ENCODE peak calls at places on chromosome 16, in five cellular contexts. N, I, F, O and K are unnamed samples.

GRCh38 chr16:69089091-69089912 is 16.2 kb upstream of the HAS3 start:
- DNase-seq in N (peak), O (no peak), F (no peak), I (no peak), K (peak)

GRCh38 chr16:86444274-86445060 is 65.9 kb upstream of the FOXF1 start:
- DNase-seq in O (no peak), N (no peak), I (no peak), F (no peak), K (no peak)

GRCh38 chr16:50303041-50303604 is 36.8 kb downstream of the ADCY7 start:
- DNase-seq in O (no peak), I (no peak), F (peak), N (no peak), K (peak)

GRCh38 chr16:23519282-23519681 is 9.0 kb upstream of the GGA2 start:
- DNase-seq in F (no peak), N (no peak), I (no peak), O (no peak), K (no peak)

GRCh38 chr16:69741951-69742904 is 12.5 kb downstream of the NOB1 start:
- DNase-seq in I (peak), N (no peak), O (no peak), F (no peak), K (peak)

GRCh38 chr16:29156511-29156910 is 171.7 kb downstream of the LAT start:
- DNase-seq in I (no peak), O (no peak), N (peak), F (no peak), K (no peak)

GRCh38 chr16:23408242-23409201 is 44.5 kb downstream of the COG7 start:
- DNase-seq in N (peak), O (peak), F (no peak), I (peak), K (peak)

GRCh38 chr16:78281115-78281514 is 181.7 kb downstream of the WWOX start:
- DNase-seq in I (no peak), O (no peak), F (no peak), N (no peak), K (no peak)

GRCh38 chr16:68399456-68399855 is 48.9 kb downstream of the SMPD3 start:
- DNase-seq in O (no peak), N (peak), F (no peak), I (no peak), K (peak)

GRCh38 chr16:85653226-85653917 is 35.4 kb downstream of the GINS2 start:
- DNase-seq in I (no peak), O (no peak), F (no peak), N (no peak), K (no peak)

GRCh38 chr16:81405702-81406113 is 38.9 kb upstream of the CMIP start:
- DNase-seq in N (peak), F (no peak), I (peak), O (no peak), K (peak)

GRCh38 chr16:15572329-15573001 is 70.5 kb downstream of the MARF1 start:
- DNase-seq in F (no peak), I (peak), N (no peak), O (no peak), K (peak)

GRCh38 chr16:56866955-56867830 is 2.2 kb downstream of the SLC12A3 start:
- DNase-seq in O (peak), F (peak), N (peak), I (peak), K (peak)

GRCh38 chr16:16861546-16861945 is 482.6 kb downstream of the NPIPA7 start:
- DNase-seq in F (peak), N (peak), I (peak), O (peak), K (peak)

GRCh38 chr16:56191807-56192643 is 736 bp downstream of the GNAO1 start:
- DNase-seq in I (no peak), O (no peak), N (peak), F (peak), K (no peak)

GRCh38 chr16:58418601-58419000 is 26.3 kb downstream of the GINS3 start:
- DNase-seq in I (no peak), O (no peak), N (no peak), F (no peak), K (peak)

GRCh38 chr16:23835390-23836077 is at the start of gene PRKCB:
- DNase-seq in N (peak), F (peak), O (peak), I (peak), K (peak)

GRCh38 chr16:56793504-56793903 is 63.6 kb downstream of the NUP93 start:
- DNase-seq in I (peak), N (peak), F (no peak), O (no peak), K (peak)

GRCh38 chr16:28491080-28491969 is 549 bp downstream of the CLN3 start:
- DNase-seq in I (peak), F (peak), N (peak), O (peak), K (no peak)

GRCh38 chr16:15829460-15829859 is 27.4 kb downstream of the MYH11 start:
- DNase-seq in I (no peak), F (no peak), N (peak), O (no peak), K (peak)

GRCh38 chr16:22123759-22124490 is 31.6 kb downstream of the VWA3A start:
- DNase-seq in I (no peak), N (peak), F (no peak), O (no peak), K (no peak)

GRCh38 chr16:89317101-89317671 is 99.7 kb downstream of the ZNF778 start:
- DNase-seq in I (no peak), O (no peak), N (no peak), F (no peak), K (no peak)
- H3K4ac ChIP-seq in I (peak), O (no peak), N (no peak), F (no peak), K (peak)

GRCh38 chr16:53346-54236 is at the start of the genes POLR3K and SNRNP25:
- DNase-seq in O (peak), I (peak), F (peak), N (peak), K (peak)
- H3K4ac ChIP-seq in O (no peak), I (peak), F (peak), N (peak), K (peak)

GRCh38 chr16:51449441-51449840 is 298.4 kb upstream of the SALL1 start:
- DNase-seq in F (no peak), N (peak), O (peak), I (no peak), K (no peak)

GRCh38 chr16:51453296-51453695 is 302.2 kb upstream of the SALL1 start:
- DNase-seq in N (no peak), I (no peak), F (no peak), O (no peak), K (no peak)

GRCh38 chr16:51445250-51445649 is 294.2 kb upstream of the SALL1 start:
- DNase-seq in I (no peak), F (no peak), N (no peak), O (no peak), K (peak)

DNA sequence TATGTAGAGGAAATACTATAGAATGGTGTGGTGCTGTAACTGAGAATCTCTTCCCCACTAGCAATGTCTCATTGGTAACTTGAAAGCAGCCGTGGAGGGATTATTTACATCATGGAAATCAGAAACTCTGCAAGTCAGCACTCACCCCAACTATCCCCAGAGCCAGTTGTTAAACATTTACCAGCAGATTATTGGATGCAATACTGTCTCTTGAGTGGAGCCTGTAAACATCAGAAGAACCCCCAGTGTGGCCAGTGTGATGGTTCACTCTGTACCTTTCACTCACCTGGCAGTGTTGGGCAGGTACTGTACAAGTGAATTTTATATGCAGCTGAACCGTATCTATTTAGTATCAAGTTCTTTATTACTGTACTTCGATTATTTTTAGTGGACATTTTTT is 299.8 kb upstream of the SALL1 start:
- DNase-seq in I (no peak), O (no peak), N (no peak), F (no peak), K (no peak)
- H3K4ac ChIP-seq in I (no peak), O (no peak), N (peak), F (no peak), K (no peak)

GRCh38 chr16:3113765-3114479 is 1.5 kb downstream of the ZNF205 start:
- DNase-seq in F (no peak), I (peak), N (no peak), O (no peak), K (peak)
- H3K4ac ChIP-seq in F (no peak), I (no peak), N (no peak), O (no peak), K (no peak)

DNA sequence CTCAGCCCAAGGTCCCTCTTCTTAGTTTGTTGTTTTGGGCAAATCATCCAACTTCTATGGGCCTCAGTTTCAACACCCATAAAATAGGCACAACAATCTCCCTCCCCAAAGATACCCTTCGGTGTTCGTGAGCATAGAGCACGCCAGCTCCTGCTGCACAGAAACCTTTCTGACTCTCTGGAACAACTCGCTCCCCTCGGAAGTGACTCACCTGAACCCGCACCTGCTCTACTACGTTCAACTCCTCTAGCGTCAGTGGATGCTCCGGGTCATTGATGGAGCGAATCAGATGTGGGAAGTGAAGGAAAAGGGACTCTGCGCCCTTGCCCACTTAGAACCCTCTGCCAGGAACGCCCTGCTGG is 445 bp downstream of the CIAO2B start:
- DNase-seq in N (no peak), I (no peak), F (no peak), O (no peak), K (peak)
- H3K4ac ChIP-seq in N (no peak), I (peak), F (no peak), O (no peak), K (peak)

GRCh38 chr16:74586948-74587347 is 20.0 kb downstream of the GLG1 start:
- DNase-seq in O (no peak), N (no peak), F (no peak), I (no peak), K (no peak)

GRCh38 chr16:74592847-74593246 is 14.1 kb downstream of the GLG1 start:
- DNase-seq in N (peak), F (no peak), O (no peak), I (no peak), K (no peak)

GRCh38 chr16:74596586-74596985 is 10.3 kb downstream of the GLG1 start:
- DNase-seq in N (no peak), I (no peak), O (no peak), F (no peak), K (no peak)

DNA sequence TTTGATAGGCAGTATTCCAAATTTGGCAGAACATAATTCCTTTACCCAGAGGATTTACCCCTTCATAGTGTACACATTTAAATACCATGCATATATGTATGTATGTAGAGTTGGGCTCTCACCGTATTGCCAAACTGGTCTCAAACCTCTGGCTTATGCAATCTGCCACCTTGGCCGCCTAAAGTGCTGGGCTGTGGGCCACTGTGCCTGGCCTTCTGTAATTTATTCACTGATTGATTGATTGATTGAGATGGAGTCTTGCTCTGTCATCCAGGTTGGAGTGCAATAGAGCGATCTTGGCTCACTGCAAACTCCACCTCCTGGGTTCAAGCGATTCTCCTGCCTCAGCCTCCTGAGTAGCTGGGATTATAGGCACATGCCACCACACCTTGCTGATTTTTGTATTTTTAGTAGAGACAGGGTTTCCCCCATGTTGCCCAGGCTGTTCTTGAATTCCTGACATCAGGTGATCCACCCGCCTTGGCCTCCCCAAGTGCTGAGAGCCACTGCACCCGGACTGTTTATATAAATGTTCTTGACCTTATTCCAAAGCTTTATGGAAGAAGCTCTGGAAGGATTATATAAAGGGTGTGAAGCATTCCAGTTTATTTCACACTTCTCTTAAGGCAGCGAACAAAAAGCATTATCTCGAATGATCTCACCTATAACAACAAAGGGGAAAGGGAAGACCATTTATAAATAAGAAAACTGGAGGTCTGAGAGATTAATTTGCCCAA is 14.8 kb downstream of the GLG1 start:
- DNase-seq in F (no peak), I (no peak), N (no peak), O (no peak), K (no peak)
- H3K4ac ChIP-seq in F (no peak), I (no peak), N (no peak), O (no peak), K (no peak)

DNA sequence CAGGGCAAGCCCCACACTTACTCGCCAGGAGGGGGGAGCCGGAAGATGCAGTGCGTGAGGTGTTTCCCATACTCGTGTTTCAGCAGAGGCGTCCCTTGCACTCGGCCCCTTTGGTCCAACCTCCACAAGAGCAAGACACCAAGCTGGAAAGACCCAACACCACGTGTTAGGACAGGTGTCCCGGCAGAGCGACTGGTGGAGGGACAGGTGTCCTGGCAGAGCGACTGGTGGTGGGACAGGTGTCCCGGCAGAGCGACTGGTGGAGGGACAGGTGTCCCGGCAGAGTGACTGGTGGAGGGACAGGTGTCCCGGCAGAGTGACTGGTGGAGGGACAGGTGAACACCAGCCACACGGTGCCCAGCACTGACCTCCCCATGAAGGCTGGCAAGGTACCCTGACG is 19.4 kb downstream of the IFT140 start:
- DNase-seq in F (no peak), N (no peak), O (no peak), I (no peak), K (no peak)
- H3K4ac ChIP-seq in F (no peak), N (no peak), O (no peak), I (no peak), K (no peak)

GRCh38 chr16:46923513-46924295 is 39.5 kb downstream of the GPT2 start:
- DNase-seq in N (no peak), O (no peak), F (no peak), I (no peak), K (peak)

GRCh38 chr16:46918905-46919792 is 35.0 kb downstream of the GPT2 start:
- DNase-seq in F (no peak), N (no peak), O (peak), I (peak), K (no peak)

GRCh38 chr16:46920402-46921068 is 36.4 kb downstream of the GPT2 start:
- DNase-seq in F (no peak), N (no peak), I (no peak), O (no peak), K (no peak)

GRCh38 chr16:46924402-46924801 is 40.2 kb downstream of the GPT2 start:
- DNase-seq in N (no peak), O (no peak), F (no peak), I (no peak), K (no peak)

DNA sequence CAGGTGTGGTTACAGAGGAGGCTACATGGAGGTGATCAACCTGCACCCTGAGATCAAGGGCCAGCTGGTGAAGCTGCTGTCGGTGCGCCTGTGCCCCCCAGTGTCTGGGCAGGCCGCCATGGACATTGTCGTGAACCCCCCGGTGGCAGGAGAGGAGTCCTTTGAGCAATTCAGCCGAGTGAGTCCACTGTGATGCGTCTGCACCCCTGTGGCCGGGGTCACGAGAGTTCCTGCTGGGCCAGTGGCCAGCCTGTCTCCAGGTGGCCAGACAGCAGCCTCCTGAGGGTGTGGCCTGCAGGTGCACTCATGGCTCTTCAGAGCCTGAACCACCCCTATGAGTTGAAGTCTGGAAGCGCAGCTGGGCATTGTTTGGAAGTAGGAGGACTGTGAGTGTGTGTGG is 38.1 kb downstream of the GPT2 start:
- DNase-seq in O (no peak), N (no peak), I (no peak), F (no peak), K (no peak)
- H3K4ac ChIP-seq in O (no peak), N (no peak), I (no peak), F (no peak), K (no peak)